ENCODE peak calls at places on chromosomes 2 and 18, in four cellular contexts. R is HepG2, J is WTC11, C is GM12878. B is an unnamed sample.

GRCh38 chr18:57218281-57218680 is 71.4 kb downstream of the BOD1L2 start:
- DNase-seq in J (no peak), C (no peak), R (no peak), B (no peak)

GRCh38 chr2:234954551-234954992 is 2.8 kb downstream of the SH3BP4 start:
- DNase-seq in J (peak), C (no peak), R (no peak), B (no peak)

GRCh38 chr2:73981081-73981968 is 3.4 kb upstream of the TET3 start:
- DNase-seq in R (peak), J (peak), C (no peak), B (peak)

GRCh38 chr2:45595724-45596435 is 15.2 kb downstream of the SRBD1 start:
- DNase-seq in C (no peak), J (no peak), R (no peak), B (no peak)

GRCh38 chr2:69280017-69280671 is 106.9 kb downstream of the GFPT1 start:
- DNase-seq in R (peak), C (no peak), J (no peak), B (no peak)

GRCh38 chr2:37781028-37781427 is 109.6 kb upstream of the CDC42EP3 start:
- DNase-seq in R (no peak), C (no peak), J (no peak), B (no peak)

GRCh38 chr2:144434865-144435264 is 85.1 kb downstream of the ZEB2 start:
- DNase-seq in C (no peak), R (no peak), J (no peak), B (no peak)

GRCh38 chr2:235950473-235950809 is 217.7 kb downstream of the GBX2 start:
- DNase-seq in C (no peak), R (no peak), J (no peak), B (no peak)

GRCh38 chr18:44627245-44627644 is 53.4 kb upstream of the SETBP1 start:
- DNase-seq in R (no peak), C (no peak), J (no peak), B (no peak)

GRCh38 chr2:144510206-144510991 is 9.5 kb downstream of the ZEB2 start:
- DNase-seq in R (peak), J (peak), C (peak), B (no peak)

GRCh38 chr2:237128026-237128703 is 42.5 kb downstream of the COPS8 start:
- DNase-seq in C (no peak), R (peak), J (peak), B (no peak)

GRCh38 chr18:8503287-8503686 is 106.0 kb upstream of the RAB12 start:
- DNase-seq in J (no peak), R (no peak), C (no peak), B (no peak)

GRCh38 chr2:133726906-133727305 is 158.6 kb upstream of the NCKAP5 start:
- DNase-seq in R (no peak), J (no peak), C (no peak), B (no peak)

GRCh38 chr2:209734805-209735204 is 36.8 kb upstream of the UNC80 start:
- DNase-seq in R (no peak), C (no peak), J (no peak), B (no peak)

GRCh38 chr2:147223119-147223518 is 621.7 kb upstream of the ACVR2A start:
- DNase-seq in C (no peak), J (no peak), R (no peak), B (no peak)

GRCh38 chr18:11366410-11366809 is 217.0 kb upstream of the PIEZO2 start:
- DNase-seq in J (no peak), C (no peak), R (no peak), B (no peak)

GRCh38 chr2:191109888-191110287 is 40.9 kb downstream of the STAT4 start:
- DNase-seq in J (no peak), R (no peak), C (no peak), B (no peak)

GRCh38 chr2:84495539-84496146 is 20.7 kb upstream of the DNAH6 start:
- DNase-seq in J (no peak), R (peak), C (no peak), B (peak)

GRCh38 chr2:179020156-179020750 is 29.7 kb downstream of the CCDC141 start:
- DNase-seq in R (peak), C (no peak), J (peak), B (peak)

GRCh38 chr2:109253216-109253615 is 124.2 kb downstream of the SH3RF3 start:
- DNase-seq in R (no peak), J (no peak), C (no peak), B (no peak)

GRCh38 chr2:127082974-127083373 is 24.0 kb downstream of the BIN1 start:
- DNase-seq in C (no peak), J (no peak), R (no peak), B (no peak)

GRCh38 chr18:8548186-8548585 is 61.1 kb upstream of the RAB12 start:
- DNase-seq in R (no peak), C (no peak), J (no peak), B (no peak)

GRCh38 chr2:119423811-119424210 is 7.8 kb upstream of the TMEM37 start:
- DNase-seq in R (no peak), C (no peak), J (no peak), B (no peak)

GRCh38 chr2:172643142-172643541 is 87.3 kb downstream of the PDK1 start:
- DNase-seq in J (no peak), R (peak), C (no peak), B (peak)

GRCh38 chr2:164737612-164738081 is 104.0 kb downstream of the COBLL1 start:
- DNase-seq in J (peak), R (peak), C (no peak), B (peak)

GRCh38 chr2:171515672-171516298 is 6.5 kb upstream of the CYBRD1 start:
- DNase-seq in R (no peak), C (no peak), J (no peak), B (no peak)

GRCh38 chr2:120465701-120465988 is 119.7 kb downstream of the INHBB start:
- DNase-seq in C (no peak), J (no peak), R (no peak), B (no peak)

GRCh38 chr2:237879058-237879430 is 19.6 kb downstream of the RAMP1 start:
- DNase-seq in R (no peak), C (no peak), J (peak), B (no peak)

GRCh38 chr2:197804758-197805597 is 585 bp downstream of the PLCL1 start:
- DNase-seq in R (no peak), J (peak), C (no peak), B (peak)

GRCh38 chr2:101446869-101447268 is 28.0 kb downstream of the RFX8 start:
- DNase-seq in C (no peak), J (no peak), R (no peak), B (no peak)

DNA sequence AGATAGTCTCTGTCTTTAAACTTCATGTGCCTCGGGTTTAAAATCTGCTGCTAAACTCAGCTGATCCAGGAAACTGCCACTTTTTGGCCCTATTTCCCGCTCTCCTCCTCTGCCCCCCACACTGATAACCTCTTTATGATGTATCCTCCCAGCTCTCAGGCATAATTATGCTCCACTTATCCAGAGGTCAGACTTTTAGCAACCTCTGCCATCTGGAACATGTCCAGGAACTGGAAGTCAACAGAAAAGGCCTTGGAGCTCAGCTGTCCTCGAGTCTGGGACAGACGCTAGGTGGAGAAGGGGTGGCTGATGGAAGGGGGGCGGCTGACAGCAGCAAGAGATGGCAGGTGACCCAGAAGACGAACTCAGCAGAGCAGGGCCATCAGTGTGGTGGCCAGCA is 41.2 kb downstream of the ASAP2 start:
- DNase-seq in R (peak), C (no peak), J (no peak), B (no peak)
- TF ChIP-seq CREM in R (no peak), C (no peak), J (no peak), B (no peak)

GRCh38 chr2:145760781-145761649 is 1241.1 kb upstream of the ZEB2 start:
- DNase-seq in C (no peak), R (peak), J (no peak), B (no peak)
- TF ChIP-seq CREM in C (no peak), R (no peak), J (no peak), B (no peak)

GRCh38 chr2:158184556-158185343 is 83.1 kb downstream of the UPP2 start:
- DNase-seq in C (no peak), J (no peak), R (peak), B (no peak)
- TF ChIP-seq CREM in C (no peak), J (no peak), R (no peak), B (no peak)

GRCh38 chr2:214934006-214934405 is 124.5 kb upstream of the BARD1 start:
- DNase-seq in J (no peak), R (no peak), C (no peak), B (no peak)
- TF ChIP-seq CREM in J (no peak), R (no peak), C (no peak), B (no peak)

DNA sequence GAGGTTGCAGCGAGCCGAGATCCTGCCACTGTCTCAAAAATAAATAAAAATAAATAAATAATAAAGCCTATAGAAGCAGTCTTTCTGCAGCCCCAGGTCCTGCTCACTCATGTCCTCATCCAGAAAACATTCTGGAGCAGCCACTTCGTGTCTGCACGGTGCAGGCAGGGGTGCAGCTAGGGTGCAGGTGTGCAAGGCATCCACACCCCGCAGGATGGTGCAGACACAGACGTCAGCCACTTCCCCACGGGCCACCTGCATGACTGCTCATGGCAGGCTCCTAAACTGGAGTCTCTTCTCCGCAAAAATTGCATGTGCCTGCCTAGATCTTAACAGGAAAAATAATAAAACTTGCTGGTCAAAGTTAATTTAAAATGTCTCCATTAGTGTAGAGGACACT is 80.2 kb upstream of the SNTG2 start:
- DNase-seq in J (no peak), R (no peak), C (no peak), B (no peak)
- TF ChIP-seq CREM in J (no peak), R (no peak), C (no peak), B (no peak)

DNA sequence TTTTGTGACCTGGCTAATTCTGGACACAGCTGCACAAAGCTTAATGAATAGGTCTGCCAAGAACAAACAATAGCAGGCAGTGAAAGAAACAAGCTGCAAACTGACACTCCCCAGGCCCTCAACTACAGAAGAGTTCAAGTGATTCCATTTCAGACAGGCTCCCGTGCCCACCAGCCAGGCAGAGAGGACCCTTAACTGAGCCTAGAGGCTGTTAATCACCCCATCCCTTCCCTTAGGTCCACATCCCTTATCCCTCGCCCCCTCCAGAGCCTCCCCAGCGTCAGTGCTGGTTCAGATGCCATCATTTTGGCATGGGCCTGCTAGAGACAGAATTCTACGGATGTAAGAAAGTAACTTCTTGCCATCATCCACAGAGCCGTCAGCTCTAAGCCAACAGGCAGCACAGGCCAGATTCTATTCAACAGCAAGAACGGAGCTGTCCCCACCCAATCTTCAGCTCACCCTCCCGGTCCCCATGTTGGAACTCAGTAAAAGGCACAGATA is 7.2 kb downstream of the CYB5A start:
- DNase-seq in R (no peak), J (no peak), C (no peak), B (no peak)
- TF ChIP-seq CREM in R (no peak), J (no peak), C (no peak), B (no peak)

DNA sequence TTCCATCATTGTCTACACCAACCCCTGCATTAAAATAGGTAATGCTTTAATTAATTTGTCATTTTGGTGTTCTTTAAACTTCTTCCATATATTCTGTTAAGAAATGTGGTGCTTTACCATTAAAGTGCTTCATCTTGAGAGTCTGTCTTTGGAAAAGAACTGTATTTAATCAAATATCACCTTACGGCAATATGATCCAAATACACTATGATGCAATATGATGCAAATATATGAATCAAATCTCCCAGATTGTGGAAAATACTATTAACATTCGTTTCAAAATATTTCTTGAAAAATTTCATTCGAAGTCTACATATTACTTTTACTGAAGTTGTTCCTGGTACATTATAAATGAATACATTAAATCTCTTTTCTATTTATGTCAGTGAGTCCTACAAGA is 23.0 kb downstream of the VPS4B start:
- DNase-seq in J (no peak), R (no peak), C (no peak), B (no peak)
- TF ChIP-seq CREM in J (no peak), R (no peak), C (no peak), B (no peak)

GRCh38 chr18:61992923-61993322 is 100.1 kb upstream of the RNF152 start:
- DNase-seq in J (no peak), R (peak), C (no peak), B (no peak)
- TF ChIP-seq CREM in J (no peak), R (no peak), C (no peak), B (no peak)

DNA sequence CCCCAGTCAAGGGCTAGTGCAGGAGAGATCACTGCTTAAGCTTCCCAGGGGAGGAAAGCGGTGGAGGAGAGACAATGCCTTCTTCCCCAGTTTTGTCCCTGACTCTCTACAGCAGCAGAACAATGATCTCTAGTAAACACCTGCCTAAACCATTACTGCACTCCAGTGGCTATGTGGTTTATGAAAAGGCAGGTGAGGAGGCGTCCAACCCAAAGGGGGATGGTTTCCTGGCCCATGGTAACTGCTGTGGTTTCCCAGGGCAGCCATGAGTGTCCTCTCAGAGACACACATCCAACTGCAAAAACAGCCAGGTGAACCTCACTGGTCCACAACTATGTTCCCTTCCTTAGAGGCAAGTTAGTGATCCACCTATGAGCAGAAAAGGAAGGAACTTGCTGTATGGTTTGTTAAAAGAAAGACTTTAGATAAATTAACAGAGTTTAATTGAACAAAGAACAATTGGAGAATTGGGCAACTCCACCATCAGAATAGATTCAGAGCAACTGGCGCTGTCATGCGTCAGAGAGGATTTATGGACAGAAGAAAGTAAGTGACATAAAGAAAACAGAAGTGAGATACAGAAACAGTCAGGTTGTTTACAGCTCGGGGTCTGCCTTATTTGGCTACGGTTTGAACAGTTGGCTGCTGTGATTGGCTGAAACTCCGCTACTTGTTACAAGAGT is 4.8 kb upstream of the TTC39C start:
- DNase-seq in J (no peak), C (peak), R (no peak), B (no peak)
- TF ChIP-seq CREM in J (no peak), C (peak), R (no peak), B (no peak)